ENCODE peak calls at places on chromosome 18, in eight cellular contexts. J is hepatocyte, I is fibroblast of lung, L is neural progenitor cell, P is mammary epithelial cell, E is PC-3, O is IMR-90, B is GM23248. C is an unnamed sample.

GRCh38 chr18:79846936-79847557 is 49.3 kb downstream of the KCNG2 start:
- DNase-seq in I (no peak), J (no peak), B (peak), P (no peak), E (no peak), O (no peak), L (no peak), C (no peak)

GRCh38 chr18:58781627-58782194 is 83.0 kb upstream of the ZNF532 start:
- DNase-seq in P (peak), E (peak), L (peak), I (peak), O (peak), J (peak), B (peak), C (peak)

GRCh38 chr18:49161627-49162026 is 210.9 kb upstream of the SMAD7 start:
- DNase-seq in P (peak), E (no peak), O (peak), B (peak), J (peak), I (peak), L (no peak), C (no peak)

GRCh38 chr18:50194623-50195532 is at the start of gene MYO5B:
- DNase-seq in I (no peak), O (no peak), P (peak), E (peak), B (peak), J (peak), L (peak), C (peak)

GRCh38 chr18:22613058-22613690 is 195.5 kb upstream of the CTAGE1 start:
- DNase-seq in J (peak), I (no peak), O (no peak), P (no peak), E (no peak), B (no peak), L (no peak), C (no peak)

GRCh38 chr18:78819926-78820834 is 159.4 kb upstream of the SALL3 start:
- DNase-seq in O (no peak), J (no peak), B (no peak), L (no peak), E (no peak), P (no peak), I (no peak), C (no peak)

GRCh38 chr18:54776282-54776977 is 51.8 kb upstream of the RAB27B start:
- DNase-seq in L (no peak), O (peak), E (peak), P (peak), I (peak), J (peak), B (peak), C (no peak)

GRCh38 chr18:36372902-36373301 is 75.4 kb downstream of the FHOD3 start:
- DNase-seq in J (no peak), E (peak), B (peak), I (peak), L (no peak), O (peak), P (peak), C (no peak)

GRCh38 chr18:26459884-26460283 is 88.5 kb downstream of the KCTD1 start:
- DNase-seq in J (no peak), L (no peak), O (no peak), I (no peak), B (no peak), P (no peak), E (no peak), C (no peak)

GRCh38 chr18:42514522-42514921 is 559.5 kb downstream of the PIK3C3 start:
- DNase-seq in I (no peak), B (peak), O (no peak), P (peak), J (no peak), E (no peak), L (no peak), C (no peak)

GRCh38 chr18:62448426-62448825 is 74.4 kb upstream of the ZCCHC2 start:
- DNase-seq in L (no peak), J (no peak), P (no peak), O (no peak), I (no peak), E (no peak), B (no peak), C (no peak)

GRCh38 chr18:67410075-67410474 is 106.4 kb downstream of the DSEL start:
- DNase-seq in E (no peak), I (peak), P (no peak), O (peak), L (no peak), J (no peak), B (peak), C (no peak)

GRCh38 chr18:48129621-48130082 is 199.2 kb upstream of the SMAD2 start:
- DNase-seq in J (no peak), O (no peak), E (no peak), P (no peak), L (no peak), B (no peak), I (no peak), C (no peak)

GRCh38 chr18:1884623-1885022 is 686.7 kb downstream of the METTL4 start:
- DNase-seq in J (no peak), E (no peak), I (no peak), B (no peak), O (no peak), P (no peak), L (no peak), C (no peak)

GRCh38 chr18:66749030-66749429 is 145.1 kb upstream of the CDH19 start:
- DNase-seq in L (peak), E (peak), I (no peak), J (no peak), O (no peak), B (no peak), P (no peak), C (no peak)

GRCh38 chr18:6661692-6662415 is 67.7 kb upstream of the ARHGAP28 start:
- DNase-seq in B (no peak), P (no peak), I (no peak), L (no peak), J (no peak), E (peak), O (no peak), C (no peak)

GRCh38 chr18:21345851-21346250 is 103.8 kb downstream of the GREB1L start:
- DNase-seq in B (no peak), E (no peak), I (no peak), J (no peak), O (no peak), L (peak), P (peak), C (peak)

GRCh38 chr18:58363767-58364540 is 264.9 kb downstream of the ALPK2 start:
- DNase-seq in I (peak), E (peak), P (peak), L (no peak), B (peak), O (peak), J (no peak), C (no peak)

GRCh38 chr18:44715245-44715644 is 34.6 kb downstream of the SETBP1 start:
- DNase-seq in B (peak), P (peak), L (peak), O (no peak), I (peak), E (peak), J (peak), C (no peak)

GRCh38 chr18:63137999-63138448 is 181.5 kb downstream of the BCL2 start:
- DNase-seq in J (no peak), P (no peak), E (no peak), L (no peak), B (no peak), I (no peak), O (no peak), C (peak)

GRCh38 chr18:62584241-62585120 is 61.7 kb downstream of the ZCCHC2 start:
- DNase-seq in L (peak), I (peak), J (peak), B (peak), P (peak), O (peak), E (peak), C (peak)

GRCh38 chr18:31409301-31409700 is 32.7 kb downstream of the DSG4 start:
- DNase-seq in E (no peak), I (no peak), P (no peak), J (no peak), B (no peak), L (no peak), O (no peak), C (no peak)

GRCh38 chr18:78896111-78896510 is 83.5 kb upstream of the SALL3 start:
- DNase-seq in O (no peak), E (no peak), L (no peak), J (no peak), B (no peak), I (no peak), P (no peak), C (no peak)

GRCh38 chr18:54775686-54776085 is 52.6 kb upstream of the RAB27B start:
- DNase-seq in P (peak), J (no peak), O (peak), I (peak), L (no peak), B (peak), E (peak), C (peak)

GRCh38 chr18:46939337-46939963 is 22.0 kb downstream of the KATNAL2 start:
- DNase-seq in B (peak), E (no peak), P (peak), O (peak), L (no peak), I (peak), J (peak), C (no peak)

GRCh38 chr18:54023471-54023870 is 201.0 kb downstream of the MBD2 start:
- DNase-seq in J (no peak), E (peak), O (no peak), I (peak), B (peak), P (peak), L (no peak), C (no peak)

GRCh38 chr18:48798334-48799197 is 152.2 kb downstream of the SMAD7 start:
- DNase-seq in B (no peak), E (no peak), O (no peak), I (no peak), L (no peak), P (no peak), J (no peak), C (no peak)

GRCh38 chr18:44839239-44839666 is 158.6 kb downstream of the SETBP1 start:
- DNase-seq in P (peak), B (peak), E (peak), I (peak), J (peak), L (peak), O (peak), C (peak)

GRCh38 chr18:73007195-73007934 is 139.6 kb upstream of the NETO1 start:
- DNase-seq in L (peak), P (peak), B (no peak), O (no peak), I (no peak), E (peak), J (no peak), C (no peak)

GRCh38 chr18:3983351-3983969 is 471.6 kb downstream of the DLGAP1 start:
- DNase-seq in O (peak), E (peak), J (no peak), P (peak), L (no peak), B (peak), I (peak), C (no peak)
- H3K4me2 ChIP-seq in O (peak), E (no peak), J (peak), P (peak), L (peak), B (peak), I (no peak), C (no peak)

DNA sequence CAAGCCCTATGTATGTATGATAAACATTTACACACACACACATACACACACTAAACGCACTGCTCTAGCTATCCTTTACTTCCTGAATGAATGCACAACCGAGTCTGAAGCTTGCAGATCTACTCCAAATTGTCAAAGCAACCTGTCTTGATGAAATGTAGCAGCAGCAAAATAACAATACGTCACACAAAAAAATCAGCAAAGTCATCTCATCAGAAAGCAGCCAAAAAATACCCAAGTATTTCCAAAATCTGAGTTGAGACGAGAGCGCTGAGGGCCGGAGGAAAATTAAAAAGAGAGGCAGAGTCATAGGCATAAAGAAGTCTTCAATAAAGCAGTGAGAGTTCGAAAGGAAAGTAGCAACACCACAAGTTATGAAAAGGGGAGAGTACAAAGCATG is 67.7 kb downstream of the ZNF521 start:
- DNase-seq in L (no peak), O (no peak), E (no peak), I (no peak), P (no peak), J (no peak), B (peak), C (no peak)
- H3K4me3 ChIP-seq in L (peak), O (no peak), E (no peak), I (no peak), P (no peak), J (no peak), B (peak), C (no peak)

GRCh38 chr18:56066524-56067215 is 478.7 kb upstream of the TCF4 start:
- DNase-seq in P (no peak), B (no peak), L (no peak), O (no peak), I (no peak), E (no peak), J (no peak), C (no peak)

GRCh38 chr18:56068701-56069100 is 480.7 kb upstream of the TCF4 start:
- DNase-seq in L (no peak), O (no peak), E (peak), J (no peak), B (no peak), I (no peak), P (no peak), C (no peak)

GRCh38 chr18:56068030-56068671 is 480.2 kb upstream of the TCF4 start:
- DNase-seq in O (peak), B (peak), J (no peak), L (no peak), P (peak), I (peak), E (peak), C (no peak)

GRCh38 chr18:56065101-56065500 is 477.1 kb upstream of the TCF4 start:
- DNase-seq in O (no peak), J (no peak), I (no peak), L (no peak), P (no peak), B (no peak), E (no peak), C (no peak)

GRCh38 chr18:56067216-56067611 is 479.2 kb upstream of the TCF4 start:
- DNase-seq in L (no peak), I (no peak), J (no peak), O (peak), B (peak), P (no peak), E (no peak), C (no peak)
- H3K27ac ChIP-seq in L (no peak), I (no peak), J (no peak), O (no peak), B (no peak), P (no peak), E (no peak), C (no peak)

GRCh38 chr18:11654736-11655604 is 34.1 kb upstream of the GNAL start:
- DNase-seq in P (peak), B (peak), L (peak), O (peak), E (peak), J (peak), I (peak), C (peak)
- H3K4me2 ChIP-seq in P (peak), B (peak), L (peak), O (peak), E (peak), J (peak), I (no peak), C (no peak)